ENCODE peak calls at places on chromosome 6, in four cellular contexts. C, D, B and G are unnamed samples.

GRCh38 chr6:115613488-115613887 is 447.2 kb downstream of the FRK start:
- DNase-seq in C (no peak), D (peak; percentile 31), B (no peak), G (peak; percentile 92)

GRCh38 chr6:20444786-20445271 is 43.1 kb downstream of the E2F3 start:
- DNase-seq in C (no peak), D (no peak), B (peak; percentile 41), G (no peak)

GRCh38 chr6:46215213-46215612 is 44.4 kb upstream of the ENPP5 start:
- DNase-seq in C (no peak), D (no peak), B (no peak), G (no peak)

GRCh38 chr6:157531169-157531985 is 150.4 kb downstream of the ZDHHC14 start:
- DNase-seq in C (no peak), D (no peak), B (no peak), G (no peak)

GRCh38 chr6:168265827-168266815 is 53.5 kb downstream of the DACT2 start:
- DNase-seq in C (no peak), D (no peak), B (no peak), G (no peak)

GRCh38 chr6:49410564-49410963 is 52.5 kb downstream of the MMUT start:
- DNase-seq in C (no peak), D (no peak), B (no peak), G (no peak)

GRCh38 chr6:33277663-33278391 is 904 bp downstream of the B3GALT4 start:
- DNase-seq in C (no peak), D (no peak), B (no peak), G (no peak)

GRCh38 chr6:145829102-145829501 is 14.5 kb upstream of the FBXO30 start:
- DNase-seq in C (no peak), D (no peak), B (no peak), G (no peak)

GRCh38 chr6:137904822-137905617 is 38.0 kb downstream of the TNFAIP3 start:
- DNase-seq in C (no peak), D (peak; percentile 36), B (peak; percentile 58), G (peak; percentile 26)

GRCh38 chr6:108518714-108519576 is 41.8 kb upstream of the FOXO3 start:
- DNase-seq in C (no peak), D (peak; percentile 51), B (peak; percentile 46), G (peak; percentile 10)

GRCh38 chr6:20286968-20287565 is 74.8 kb upstream of the MBOAT1 start:
- DNase-seq in C (no peak), D (no peak), B (no peak), G (no peak)

GRCh38 chr6:53752856-53753255 is 41.9 kb upstream of the LRRC1 start:
- DNase-seq in C (no peak), D (peak; percentile 55), B (peak; percentile 80), G (peak; percentile 48)

GRCh38 chr6:116278853-116279231 is 888 bp downstream of the TSPYL1 start:
- DNase-seq in C (peak; percentile 57), D (no peak), B (peak; percentile 35), G (no peak)

GRCh38 chr6:18997375-18997826 is 610.3 kb downstream of the RNF144B start:
- DNase-seq in C (peak; percentile 15), D (peak; percentile 80), B (peak; percentile 70), G (peak; percentile 64)

GRCh38 chr6:25652007-25652515 is at the start of gene SCGN:
- DNase-seq in C (peak; percentile 48), D (peak; percentile 68), B (peak; percentile 76), G (peak; percentile 61)

GRCh38 chr6:168332020-168332419 is 12.4 kb upstream of the DACT2 start:
- DNase-seq in C (no peak), D (no peak), B (peak; percentile 9), G (no peak)

GRCh38 chr6:2938004-2938631 is 33.2 kb downstream of the SERPINB6 start:
- DNase-seq in C (no peak), D (no peak), B (no peak), G (no peak)

GRCh38 chr6:170097505-170098427 is 193.1 kb downstream of the DLL1 start:
- DNase-seq in C (no peak), D (no peak), B (no peak), G (no peak)

GRCh38 chr6:108250240-108250866 is 10.5 kb downstream of the SNX3 start:
- DNase-seq in C (no peak), D (peak; percentile 74), B (peak; percentile 19), G (peak; percentile 43)

GRCh38 chr6:144019929-144020328 is 11.9 kb upstream of the PLAGL1 start:
- DNase-seq in C (no peak), D (no peak), B (no peak), G (no peak)
- H3K4me3 ChIP-seq in C (no peak overlapping the region), D (no peak overlapping the region), B (no peak overlapping the region), G (no peak overlapping the region)

GRCh38 chr6:5946701-5947100 is 60.0 kb downstream of the NRN1 start:
- DNase-seq in C (no peak), D (no peak), B (no peak), G (no peak)

GRCh38 chr6:5946181-5946580 is 60.5 kb downstream of the NRN1 start:
- DNase-seq in C (no peak), D (no peak), B (no peak), G (no peak)

DNA sequence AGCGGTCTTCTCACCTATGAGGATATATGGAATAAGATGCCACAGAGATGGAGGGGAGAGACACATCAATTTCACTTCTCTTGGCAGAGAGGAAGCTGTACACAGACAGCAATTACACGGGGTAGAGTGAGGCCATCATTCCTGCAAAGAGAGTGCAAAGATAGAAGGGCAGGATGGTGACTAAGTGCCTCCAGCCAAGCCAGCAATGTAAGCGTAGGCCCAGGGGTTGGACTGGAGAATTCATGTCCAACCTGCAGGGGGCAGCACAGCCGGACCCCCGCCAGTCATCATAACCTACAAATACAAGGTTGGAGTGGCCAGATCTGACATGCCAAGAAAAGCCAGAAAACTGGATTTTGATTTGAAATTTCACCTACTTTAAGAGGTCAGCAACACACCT is 56.3 kb downstream of the NRN1 start:
- DNase-seq in C (no peak), D (no peak), B (peak; percentile 1), G (peak; percentile 35)
- TF ChIP-seq CTCF in C (no peak), D (no peak), B (peak; percentile 7), G (peak; percentile 50)

GRCh38 chr6:127107916-127108315 is 10.6 kb upstream of the RSPO3 start:
- DNase-seq in C (no peak), D (no peak), B (no peak), G (no peak)
- H3K4me3 ChIP-seq in C (no peak overlapping the region), D (no peak overlapping the region), B (no peak overlapping the region), G (no peak overlapping the region)

DNA sequence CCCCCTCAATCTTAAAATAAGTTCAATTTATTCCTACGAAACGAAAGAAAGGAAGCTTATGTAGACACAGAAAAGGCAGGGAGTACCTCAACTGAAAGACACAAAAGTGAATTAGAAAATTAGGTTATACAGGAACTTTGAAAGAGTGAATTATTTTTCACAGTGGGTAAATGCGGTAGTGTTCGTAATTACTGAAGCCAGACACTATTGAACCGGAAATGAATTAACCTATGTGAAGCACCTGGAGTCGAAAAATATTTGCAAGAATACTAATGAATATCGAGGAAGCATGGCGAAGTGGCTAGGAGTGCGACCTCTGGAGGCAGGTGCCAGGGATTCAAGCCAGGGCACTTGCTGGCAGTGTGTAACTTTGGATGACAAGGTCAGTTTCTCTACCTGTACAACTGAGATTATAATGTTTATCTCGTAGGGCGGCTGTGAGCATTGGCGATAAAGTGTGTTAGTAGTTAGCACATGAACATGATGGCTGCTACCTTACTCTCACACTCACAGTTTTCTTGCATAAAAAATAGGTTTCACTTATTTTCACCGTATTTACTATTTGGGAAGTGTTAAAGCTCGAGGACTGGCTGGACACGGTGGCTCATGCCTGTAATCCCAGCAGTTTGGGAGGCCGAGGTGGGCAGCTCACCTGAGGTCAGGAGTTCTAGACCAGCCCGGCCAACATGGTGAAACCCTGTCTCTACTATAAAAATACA is 542 bp upstream of the SLC18B1 start:
- DNase-seq in C (peak; percentile 64), D (peak; percentile 70), B (peak; percentile 88), G (peak; percentile 80)
- TF ChIP-seq CTCF in C (peak; percentile 43), D (peak; percentile 92), B (peak; percentile 92), G (peak; percentile 89)

GRCh38 chr6:6005467-6006427 is 978 bp downstream of the NRN1 start:
- DNase-seq in C (no peak), D (no peak), B (no peak), G (no peak)
- H3K4me3 ChIP-seq in C (no peak overlapping the region), D (no peak overlapping the region), B (no peak overlapping the region), G (peak overlapping the region; percentile 28)

GRCh38 chr6:162178666-162179065 is 548.9 kb downstream of the PRKN start:
- DNase-seq in C (no peak), D (no peak), B (no peak), G (no peak)

GRCh38 chr6:162178266-162178665 is 549.3 kb downstream of the PRKN start:
- DNase-seq in C (no peak), D (no peak), B (no peak), G (no peak)

GRCh38 chr6:162181741-162182401 is 545.7 kb downstream of the PRKN start:
- DNase-seq in C (no peak), D (peak; percentile 50), B (peak; percentile 1), G (peak; percentile 49)

GRCh38 chr6:162179196-162179951 is 548.2 kb downstream of the PRKN start:
- DNase-seq in C (no peak), D (no peak), B (no peak), G (no peak)

GRCh38 chr6:162177733-162178132 is 549.8 kb downstream of the PRKN start:
- DNase-seq in C (no peak), D (peak; percentile 59), B (no peak), G (peak; percentile 41)
- TF ChIP-seq CTCF in C (no peak), D (peak; percentile 59), B (no peak), G (peak; percentile 46)

DNA sequence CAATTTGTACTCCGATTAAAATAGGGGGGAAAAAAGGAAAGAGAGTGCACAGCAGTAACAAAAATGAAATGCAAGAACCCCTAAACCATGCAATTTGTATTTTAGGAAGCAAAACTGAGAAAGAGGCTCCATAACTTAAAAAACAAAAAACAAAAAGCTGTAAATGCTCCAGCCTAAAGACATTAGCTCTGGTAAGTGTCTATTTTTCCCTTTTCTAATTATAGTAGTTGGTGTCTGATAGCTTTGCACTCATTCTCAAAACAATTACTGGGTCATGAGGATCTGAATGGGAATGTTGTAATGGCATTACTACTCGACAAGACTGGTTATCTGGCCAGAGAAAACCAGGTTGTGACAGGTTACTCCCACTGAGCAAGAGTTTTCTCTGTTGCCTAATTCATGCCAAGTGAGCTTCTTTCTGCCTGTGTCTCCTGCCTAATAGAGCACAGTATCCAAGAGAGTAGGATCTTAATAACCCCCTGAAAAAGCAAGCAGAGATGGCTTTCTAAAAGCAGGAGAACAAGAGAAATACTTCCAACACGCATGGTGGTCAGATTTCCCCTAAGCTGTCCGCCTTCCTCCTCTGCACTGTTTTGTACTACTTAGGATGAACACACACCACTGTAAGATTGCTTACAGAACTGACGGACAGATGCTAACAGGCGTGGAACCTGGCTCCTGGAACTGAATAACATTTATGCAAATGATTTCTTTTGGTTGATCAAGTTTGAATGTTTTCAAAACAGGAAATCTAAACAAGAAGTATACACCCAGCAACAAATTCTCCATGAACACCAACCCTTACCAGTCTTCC is 86.4 kb downstream of the FKBP5 start:
- DNase-seq in C (peak; percentile 51), D (peak; percentile 82), B (peak; percentile 92), G (no peak)
- H3K4me3 ChIP-seq in C (no peak overlapping the region), D (no peak overlapping the region), B (no peak overlapping the region), G (no peak overlapping the region)

DNA sequence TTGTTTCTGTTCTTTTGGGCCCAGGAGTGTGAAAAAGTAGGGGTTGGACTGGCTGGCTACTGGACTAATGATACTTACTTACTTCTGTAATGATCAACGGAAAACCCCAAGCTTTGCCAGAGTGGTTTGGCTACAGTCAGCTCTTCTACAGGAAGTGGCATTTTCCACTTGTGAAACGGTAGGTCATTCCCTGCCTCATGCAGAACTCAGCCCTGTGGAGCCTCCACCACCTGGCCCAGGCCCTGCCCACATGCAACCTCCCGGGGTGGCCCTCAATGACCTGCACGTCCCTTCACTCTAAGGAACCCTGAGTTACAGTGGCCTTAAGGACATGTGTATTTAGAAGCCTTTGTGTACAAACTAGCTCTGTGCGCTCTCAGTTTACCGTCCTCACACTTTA is 140.4 kb downstream of the DTNBP1 start:
- DNase-seq in C (no peak), D (no peak), B (no peak), G (peak; percentile 39)
- TF ChIP-seq CTCF in C (no peak), D (no peak), B (no peak), G (no peak)

GRCh38 chr6:149451361-149452061 is 33.3 kb downstream of the ZC3H12D start:
- DNase-seq in C (no peak), D (no peak), B (peak; percentile 32), G (no peak)
- H3K4me3 ChIP-seq in C (peak overlapping the region; percentile 38), D (peak overlapping the region; percentile 50), B (no peak overlapping the region), G (no peak overlapping the region)